ENCODE peak calls at places on chromosome 3, in four cellular contexts. P is K562, Y is GM23338, D is HepG2. T is an unnamed sample.

GRCh38 chr3:153055217-153055616 is 106.8 kb upstream of the RAP2B start:
- DNase-seq in P (no peak), D (no peak), Y (no peak), T (no peak)

GRCh38 chr3:11056531-11057050 is 64.0 kb downstream of the SLC6A1 start:
- DNase-seq in D (no peak), Y (no peak), P (no peak), T (no peak)

GRCh38 chr3:187063286-187064081 is 75.8 kb downstream of the RPL39L start:
- DNase-seq in Y (peak), P (no peak), D (peak), T (peak)

GRCh38 chr3:40623567-40623966 is 98.8 kb downstream of the ZNF621 start:
- DNase-seq in P (peak), D (no peak), Y (no peak), T (no peak)

GRCh38 chr3:59659755-59660154 is 609.9 kb upstream of the CFAP20DC start:
- DNase-seq in P (no peak), Y (no peak), D (no peak), T (no peak)

GRCh38 chr3:188468672-188469071 is 314.7 kb downstream of the LPP start:
- DNase-seq in D (no peak), P (no peak), Y (no peak), T (no peak)

GRCh38 chr3:98343647-98344507 is 9.8 kb upstream of the OR5K4 start:
- DNase-seq in P (peak), Y (peak), D (peak), T (peak)

GRCh38 chr3:7241584-7242302 is 380.8 kb downstream of the GRM7 start:
- DNase-seq in Y (no peak), P (no peak), D (no peak), T (no peak)

GRCh38 chr3:50351318-50351687 is 641 bp downstream of the CYB561D2 start:
- DNase-seq in D (no peak), P (no peak), Y (no peak), T (no peak)

GRCh38 chr3:151425640-151426336 is 35.1 kb downstream of the IGSF10 start:
- DNase-seq in P (no peak), D (no peak), Y (peak), T (peak)

GRCh38 chr3:69719292-69719691 is 20.0 kb upstream of the MITF start:
- DNase-seq in D (no peak), Y (no peak), P (no peak), T (no peak)

GRCh38 chr3:50089603-50089945 is 855 bp downstream of the RBM5 start:
- DNase-seq in D (no peak), P (no peak), Y (peak), T (no peak)

GRCh38 chr3:157132936-157133335 is 27.0 kb downstream of the CCNL1 start:
- DNase-seq in D (no peak), Y (no peak), P (no peak), T (no peak)

GRCh38 chr3:149463921-149464320 is 10.6 kb upstream of the TM4SF4 start:
- DNase-seq in P (no peak), Y (no peak), D (no peak), T (no peak)

GRCh38 chr3:16808393-16809107 is 76.2 kb upstream of the PLCL2 start:
- DNase-seq in Y (no peak), P (no peak), D (no peak), T (no peak)

DNA sequence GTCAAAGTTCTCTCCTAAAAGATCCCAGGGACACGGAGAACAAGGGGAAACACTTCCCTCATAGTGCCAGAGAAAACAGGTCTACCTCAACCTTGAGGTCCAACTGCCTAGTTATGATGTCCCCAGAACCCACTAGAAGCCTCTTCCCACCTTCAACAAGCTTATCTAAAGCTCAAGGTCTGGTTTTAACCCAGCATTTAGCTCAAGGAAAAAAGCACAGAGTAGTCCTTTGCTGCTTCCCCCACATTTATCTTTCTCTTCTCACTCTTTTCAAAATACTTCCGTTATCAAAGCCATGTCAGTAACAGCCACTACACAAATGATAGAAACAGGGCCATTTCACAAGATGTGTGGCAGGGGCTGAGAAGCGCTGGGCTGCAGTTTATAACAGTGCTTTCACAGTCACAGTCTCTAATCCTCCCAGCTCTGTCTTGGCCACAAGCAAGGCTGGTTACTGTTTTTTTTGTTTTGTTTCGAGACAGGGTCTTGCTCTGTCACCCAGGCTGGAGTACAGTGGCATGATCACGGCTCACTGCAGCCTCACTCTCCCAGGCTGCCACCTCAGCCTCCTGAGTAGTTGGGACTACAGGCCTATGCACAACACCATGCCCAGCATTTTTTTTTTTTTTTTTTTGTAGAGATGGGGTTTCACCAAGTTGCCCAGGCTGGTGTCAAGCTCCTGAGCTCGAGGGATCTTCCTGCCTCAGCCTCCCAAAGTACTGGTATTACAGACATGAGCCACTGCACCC is 218.9 kb downstream of the OSBPL10 start:
- DNase-seq in D (no peak), P (no peak), Y (no peak), T (no peak)
- TF ChIP-seq JUNB in D (no peak), P (no peak), Y (no peak), T (no peak)

DNA sequence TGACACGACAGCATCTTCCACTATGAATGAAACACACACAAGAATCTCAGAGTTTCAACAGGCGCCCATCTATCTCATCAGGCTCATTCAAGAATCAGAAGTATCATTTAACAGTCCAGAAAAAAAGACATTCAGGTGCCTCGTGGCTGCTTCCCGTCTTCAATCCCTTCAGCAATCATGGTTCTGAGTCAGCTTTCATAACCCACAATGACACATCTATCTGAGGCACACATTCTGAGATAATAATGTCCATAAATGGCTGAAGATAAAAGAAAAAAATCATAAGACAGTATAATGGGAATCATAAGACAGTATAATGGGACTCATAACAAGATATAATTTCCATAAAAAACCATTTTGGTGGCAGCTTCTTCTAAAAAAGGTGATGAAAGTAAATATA is 52.5 kb downstream of the TNIK start:
- DNase-seq in D (no peak), P (peak), Y (no peak), T (no peak)
- TF ChIP-seq JUNB in D (no peak), P (no peak), Y (no peak), T (no peak)

GRCh38 chr3:100523050-100523760 is 30.8 kb downstream of the TMEM45A start:
- DNase-seq in D (no peak), P (no peak), Y (no peak), T (no peak)

GRCh38 chr3:100526613-100527346 is 34.4 kb downstream of the TMEM45A start:
- DNase-seq in D (no peak), Y (no peak), P (no peak), T (no peak)

GRCh38 chr3:100531093-100531492 is 38.7 kb downstream of the TMEM45A start:
- DNase-seq in P (no peak), Y (no peak), D (no peak), T (no peak)

GRCh38 chr3:100525753-100526612 is 33.6 kb downstream of the TMEM45A start:
- DNase-seq in Y (no peak), D (no peak), P (no peak), T (peak)

GRCh38 chr3:100527347-100527735 is 34.9 kb downstream of the TMEM45A start:
- DNase-seq in P (no peak), Y (no peak), D (no peak), T (no peak)
- TF ChIP-seq JUNB in P (no peak), Y (no peak), D (no peak), T (no peak)

DNA sequence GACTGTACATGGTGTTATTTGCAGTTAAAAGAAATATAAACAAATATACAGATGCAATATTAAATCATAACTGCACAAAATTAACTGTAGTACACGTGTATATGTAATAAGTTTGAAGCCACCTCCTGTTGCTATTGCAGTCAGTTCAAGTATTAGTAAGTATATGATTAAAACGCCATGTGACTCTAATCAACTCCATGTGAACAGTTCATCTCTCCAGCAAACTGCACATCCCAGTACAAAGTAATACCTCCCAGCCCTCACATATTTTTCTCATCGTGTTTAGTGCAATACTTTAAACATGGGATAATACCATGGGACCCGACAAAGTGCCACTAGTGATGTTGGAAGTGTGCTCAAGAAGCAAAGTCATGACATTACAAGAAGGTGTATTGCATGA is 34.6 kb downstream of the PDCD10 start:
- DNase-seq in Y (no peak), D (no peak), P (no peak), T (no peak)
- TF ChIP-seq JUNB in Y (no peak), D (no peak), P (no peak), T (no peak)

GRCh38 chr3:171954644-171955365 is 84.6 kb upstream of the FNDC3B start:
- DNase-seq in Y (no peak), P (no peak), D (peak), T (no peak)
- TF ChIP-seq JUNB in Y (no peak), P (no peak), D (no peak), T (no peak)

DNA sequence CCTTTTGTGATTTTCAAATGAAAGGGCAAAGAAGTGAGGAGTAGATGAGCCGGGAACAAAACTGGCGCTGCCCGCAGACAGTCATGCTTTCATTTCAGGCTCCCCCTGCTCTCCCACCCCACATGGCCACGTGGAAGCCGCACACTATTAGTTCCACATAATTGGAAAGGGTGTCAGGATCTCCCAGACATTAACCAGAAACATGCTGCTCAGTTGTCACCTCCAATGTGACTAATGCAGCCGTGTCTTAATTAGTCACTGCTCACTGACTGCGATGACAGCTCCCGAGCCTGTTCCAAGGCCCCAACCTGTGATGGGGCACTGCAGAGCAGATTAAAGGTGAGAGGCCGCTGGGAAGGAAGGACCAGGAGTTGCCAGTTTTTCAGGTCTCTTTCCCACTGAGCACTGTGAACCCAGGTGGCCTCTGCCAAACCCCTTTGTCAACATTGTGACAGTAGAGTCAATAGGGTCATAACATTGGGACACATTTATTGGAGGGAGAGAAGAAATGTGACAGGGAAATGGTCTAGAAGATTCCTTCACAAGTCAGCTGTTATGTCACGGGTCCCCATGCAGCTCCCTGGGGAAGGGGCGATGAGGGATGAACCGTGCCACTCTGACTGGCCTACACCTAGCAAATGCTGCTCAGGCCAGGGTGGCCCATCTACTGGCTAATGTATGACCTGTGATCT is 38.6 kb upstream of the SFMBT1 start:
- DNase-seq in P (peak), D (peak), Y (no peak), T (no peak)
- TF ChIP-seq JUNB in P (no peak), D (no peak), Y (no peak), T (no peak)

DNA sequence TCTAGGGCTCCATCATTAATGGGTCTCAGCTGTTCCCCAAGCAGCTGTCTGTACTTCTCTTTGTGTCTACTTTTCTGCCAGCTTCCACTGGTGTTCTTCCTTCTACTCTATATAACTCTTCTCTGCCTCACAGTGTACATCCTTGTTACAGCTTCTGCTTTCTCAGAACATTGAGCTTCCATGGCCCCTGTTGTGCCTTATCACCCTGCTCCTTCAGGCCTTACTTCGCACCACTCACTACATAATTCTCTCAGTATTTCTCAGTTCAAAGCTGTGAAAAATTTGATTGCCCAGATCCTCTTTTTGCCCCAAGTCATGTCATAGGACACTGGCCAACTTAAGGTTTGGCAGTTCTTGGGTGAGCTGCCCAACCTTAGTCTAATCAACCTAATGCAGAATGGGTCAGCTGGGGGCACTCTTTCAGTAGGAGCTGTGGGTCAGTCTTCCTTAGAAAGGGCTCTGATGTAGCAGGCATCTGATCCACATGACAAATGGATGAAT is 28.9 kb downstream of the CSTA start:
- DNase-seq in D (no peak), Y (no peak), P (no peak), T (no peak)
- TF ChIP-seq JUNB in D (no peak), Y (no peak), P (no peak), T (no peak)

DNA sequence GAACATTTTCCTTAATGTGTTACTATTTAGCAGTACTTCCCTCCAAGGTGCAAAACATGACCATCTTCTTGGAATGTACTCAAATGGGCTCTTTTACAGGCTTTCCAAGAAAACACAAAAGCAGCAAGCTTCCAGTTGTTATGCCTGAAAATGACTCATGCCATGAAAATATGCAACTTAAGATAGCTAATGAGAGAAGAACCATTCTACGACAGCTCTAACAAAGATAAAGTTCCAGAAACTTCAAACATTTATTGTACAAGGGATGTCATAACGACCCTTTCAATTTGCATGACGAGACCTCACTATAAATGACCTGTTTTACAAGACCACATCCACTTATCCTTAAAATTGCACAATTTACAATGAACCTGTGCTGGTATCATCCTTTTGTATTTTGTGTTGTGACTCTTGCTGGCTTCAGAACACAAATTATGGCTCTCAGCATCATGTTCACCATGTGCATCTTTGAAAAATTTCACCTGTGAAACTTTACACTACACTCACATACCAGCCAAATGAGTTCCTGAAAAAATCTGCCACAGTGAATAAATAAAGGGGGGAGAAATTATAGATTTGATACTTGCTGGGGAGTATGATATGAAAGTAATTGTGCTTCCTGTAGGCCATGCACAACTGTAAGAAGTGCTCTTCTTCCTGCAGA is 433.7 kb downstream of the MAGI1 start:
- DNase-seq in Y (no peak), D (no peak), P (peak), T (no peak)
- TF ChIP-seq JUNB in Y (no peak), D (no peak), P (no peak), T (no peak)

DNA sequence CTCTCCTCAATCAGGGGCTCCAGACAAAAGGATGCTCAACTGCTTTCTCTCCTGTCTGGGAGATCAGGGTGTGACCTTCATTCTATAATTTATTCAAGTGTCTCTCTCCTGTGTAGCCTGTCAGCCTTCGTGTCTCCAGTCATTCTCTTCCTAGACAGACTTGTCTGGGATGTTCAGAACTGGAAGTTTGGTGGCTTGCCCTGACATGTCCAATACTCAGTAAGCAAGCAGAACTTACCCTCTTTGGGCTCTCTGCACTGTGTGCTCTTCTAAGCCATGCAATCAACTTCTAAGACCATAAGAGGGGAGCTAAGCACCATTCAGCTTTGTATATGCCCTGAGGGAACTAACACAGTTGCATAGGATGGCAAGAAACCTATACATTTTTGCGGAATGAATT is 14.1 kb downstream of the ACKR2 start:
- DNase-seq in D (no peak), P (no peak), Y (no peak), T (no peak)
- TF ChIP-seq JUNB in D (no peak), P (no peak), Y (no peak), T (no peak)

DNA sequence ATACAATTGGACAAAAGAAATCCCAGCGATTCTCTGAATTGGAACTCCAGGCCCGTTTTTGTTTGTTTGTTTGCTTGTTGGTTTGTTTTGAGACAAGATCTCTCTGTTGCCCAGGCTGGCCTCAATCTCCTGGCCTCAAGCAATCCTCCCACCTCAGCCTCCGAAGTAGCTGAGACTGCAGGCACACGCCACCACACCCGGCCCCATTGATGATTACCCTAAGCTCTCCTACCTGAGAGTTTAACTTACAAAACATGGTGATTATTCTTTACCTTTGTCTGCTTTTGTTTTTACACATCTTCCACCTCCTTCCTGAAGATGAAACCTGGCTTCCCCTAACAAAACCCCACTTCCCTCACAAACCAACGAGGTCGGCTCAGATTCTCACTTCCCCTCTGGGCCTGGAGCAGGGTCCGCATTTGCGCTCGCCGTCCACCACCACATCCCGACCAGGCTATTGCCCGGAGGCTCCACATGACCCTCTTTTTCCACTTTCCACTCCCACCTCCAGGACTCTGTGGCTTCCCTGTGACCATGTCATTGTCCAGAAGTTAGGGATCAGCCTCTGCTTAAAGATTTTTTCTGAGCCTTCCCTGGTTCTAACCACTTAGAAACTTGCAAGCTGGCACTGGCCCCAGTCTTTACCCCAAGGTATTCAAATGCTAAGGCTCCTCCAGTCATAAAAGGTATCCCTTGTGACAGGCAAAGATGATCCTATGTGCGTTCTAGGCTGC is 14.8 kb downstream of the KLHL6 start:
- DNase-seq in P (no peak), Y (no peak), D (no peak), T (no peak)
- TF ChIP-seq JUNB in P (no peak), Y (no peak), D (no peak), T (no peak)